ENCODE peak calls at places on chromosomes 6 and 20, in four cellular contexts. Q is HepG2, M is SK-N-SH, V is K562. W is an unnamed sample.
A peak's percentile ranks its signal among the peaks of the same experiment; 100 is the strongest.

GRCh38 chr6:46437671-46438221 is 53.5 kb downstream of the RCAN2 start:
- DNase-seq in M (no peak), Q (no peak), V (peak; percentile 16), W (no peak)

GRCh38 chr20:58665606-58666005 is 14.5 kb downstream of the STX16 start:
- DNase-seq in M (no peak), Q (no peak), V (no peak), W (no peak)

GRCh38 chr6:73722318-73723060 is 26.5 kb downstream of the CD109 start:
- DNase-seq in V (no peak), M (no peak), Q (no peak), W (peak; percentile 46)

GRCh38 chr20:38685853-38686473 is 38.3 kb upstream of the SLC32A1 start:
- DNase-seq in M (no peak), Q (peak; percentile 63), V (peak; percentile 66), W (no peak)

GRCh38 chr6:74573613-74574012 is 632.2 kb downstream of the COL12A1 start:
- DNase-seq in V (no peak), Q (no peak), M (no peak), W (no peak)

GRCh38 chr20:23629017-23629541 is 8.7 kb downstream of the CST3 start:
- DNase-seq in M (no peak), V (peak; percentile 13), Q (peak; percentile 98), W (no peak)

GRCh38 chr6:30882764-30883475 is 1.4 kb upstream of the DDR1 start:
- DNase-seq in V (peak; percentile 59), Q (no peak), M (peak; percentile 33), W (peak; percentile 59)

GRCh38 chr6:6712258-6712978 is 123.9 kb downstream of the LY86 start:
- DNase-seq in M (no peak), V (peak; percentile 92), Q (peak; percentile 83), W (no peak)

GRCh38 chr6:105985816-105986632 is 100.1 kb upstream of the PRDM1 start:
- DNase-seq in V (no peak), Q (no peak), M (peak; percentile 35), W (no peak)

GRCh38 chr6:149225946-149226345 is 91.6 kb upstream of the TAB2 start:
- DNase-seq in M (no peak), V (no peak), Q (no peak), W (no peak)

GRCh38 chr6:17042422-17043147 is 59.3 kb upstream of the STMND1 start:
- DNase-seq in V (no peak), Q (peak; percentile 20), M (peak; percentile 28), W (no peak)

GRCh38 chr6:169981568-169981967 is 230.1 kb downstream of the ERMARD start:
- DNase-seq in M (no peak), V (no peak), Q (no peak), W (no peak)

GRCh38 chr6:12115492-12115891 is 103.4 kb downstream of the HIVEP1 start:
- DNase-seq in M (no peak), V (no peak), Q (no peak), W (no peak)

GRCh38 chr20:40442181-40442963 is 246.7 kb downstream of the MAFB start:
- DNase-seq in V (peak; percentile 2), Q (no peak), M (peak; percentile 30), W (no peak)

GRCh38 chr20:50587291-50587961 is 77.2 kb downstream of the PTPN1 start:
- DNase-seq in V (no peak), Q (no peak), M (no peak), W (no peak)

GRCh38 chr6:99951016-99951805 is 42.8 kb downstream of the MCHR2 start:
- DNase-seq in M (no peak), V (no peak), Q (no peak), W (no peak)

GRCh38 chr6:163354085-163354484 is 60.4 kb upstream of the QKI start:
- DNase-seq in M (no peak), Q (no peak), V (peak; percentile 37), W (no peak)

GRCh38 chr20:50484271-50484976 is 25.8 kb upstream of the PTPN1 start:
- DNase-seq in Q (no peak), V (no peak), M (no peak), W (no peak)

GRCh38 chr6:170212051-170212756 is 78.7 kb downstream of the DLL1 start:
- DNase-seq in Q (no peak), V (no peak), M (no peak), W (no peak)

GRCh38 chr6:119630561-119631192 is 281.1 kb upstream of the MAN1A1 start:
- DNase-seq in M (no peak), V (no peak), Q (no peak), W (no peak)

GRCh38 chr20:14777571-14777970 is 440.2 kb upstream of the FLRT3 start:
- DNase-seq in M (no peak), Q (no peak), V (no peak), W (no peak)

GRCh38 chr6:39754493-39755115 is 29.4 kb upstream of the KIF6 start:
- DNase-seq in V (no peak), Q (no peak), M (no peak), W (no peak)

GRCh38 chr6:43833223-43833995 is 63.4 kb downstream of the VEGFA start:
- DNase-seq in Q (peak; percentile 60), V (no peak), M (peak; percentile 61), W (no peak)

GRCh38 chr6:22041797-22042489 is 254.9 kb downstream of the PRL start:
- DNase-seq in Q (no peak), M (no peak), V (no peak), W (no peak)

GRCh38 chr20:33658929-33659328 is 3.2 kb upstream of the C20orf144 start:
- DNase-seq in M (no peak), Q (no peak), V (no peak), W (no peak)

GRCh38 chr6:3133515-3133914 is 15.0 kb downstream of the BPHL start:
- DNase-seq in Q (no peak), V (no peak), M (no peak), W (no peak)

GRCh38 chr6:3135668-3136297 is 17.3 kb downstream of the BPHL start:
- DNase-seq in M (no peak), Q (peak; percentile 81), V (no peak), W (no peak)

GRCh38 chr6:3137057-3137777 is 18.7 kb downstream of the BPHL start:
- DNase-seq in V (no peak), M (no peak), Q (no peak), W (no peak)

GRCh38 chr6:3138341-3138740 is 19.0 kb downstream of the TUBB2A start:
- DNase-seq in Q (no peak), M (no peak), V (no peak), W (no peak)

GRCh38 chr6:3136361-3136760 is 17.9 kb downstream of the BPHL start:
- DNase-seq in Q (no peak), M (no peak), V (no peak), W (no peak)
- H3K27ac ChIP-seq in Q (peak overlapping the region; percentile 90), M (no peak overlapping the region), V (no peak overlapping the region), W (no peak overlapping the region)

GRCh38 chr6:19749722-19750121 is 87.4 kb upstream of the ID4 start:
- DNase-seq in Q (no peak), M (no peak), V (no peak), W (no peak)
- TF ChIP-seq NFIC in Q (no peak), M (no peak), V (no peak), W (no peak)

GRCh38 chr6:33076406-33076934 is 680 bp downstream of the HLA-DPB1 start:
- DNase-seq in V (no peak), M (no peak), Q (no peak), W (no peak)
- H3K27ac ChIP-seq in V (no peak overlapping the region), M (no peak overlapping the region), Q (no peak overlapping the region), W (peak overlapping the region; percentile 99)

GRCh38 chr6:24522821-24523175 is 28.0 kb downstream of the ALDH5A1 start:
- DNase-seq in Q (no peak), V (no peak), M (no peak), W (no peak)

GRCh38 chr6:24520929-24521546 is 26.3 kb downstream of the ALDH5A1 start:
- DNase-seq in Q (peak; percentile 62), V (peak; percentile 69), M (peak; percentile 63), W (no peak)

GRCh38 chr6:24524329-24524728 is 29.6 kb downstream of the ALDH5A1 start:
- DNase-seq in M (no peak), Q (no peak), V (no peak), W (no peak)

GRCh38 chr6:24524801-24525200 is 30.0 kb downstream of the ALDH5A1 start:
- DNase-seq in Q (peak; percentile 33), V (peak; percentile 57), M (peak; percentile 43), W (no peak)

GRCh38 chr6:24522090-24522820 is 27.5 kb downstream of the ALDH5A1 start:
- DNase-seq in M (no peak), V (peak; percentile 68), Q (no peak), W (peak; percentile 59)
- TF ChIP-seq NFIC in M (no peak), V (no peak), Q (no peak), W (peak; percentile 55)

GRCh38 chr6:151321438-151321837 is 69.9 kb downstream of the ZBTB2 start:
- DNase-seq in M (no peak), Q (no peak), V (no peak), W (no peak)

GRCh38 chr6:151324079-151324825 is 67.1 kb downstream of the ZBTB2 start:
- DNase-seq in M (peak; percentile 81), Q (peak; percentile 69), V (peak; percentile 80), W (peak; percentile 9)

GRCh38 chr6:151322570-151322969 is 68.8 kb downstream of the ZBTB2 start:
- DNase-seq in M (no peak), V (peak; percentile 19), Q (peak; percentile 45), W (no peak)

GRCh38 chr6:151327079-151327478 is 64.3 kb downstream of the ZBTB2 start:
- DNase-seq in Q (no peak), M (no peak), V (no peak), W (no peak)

DNA sequence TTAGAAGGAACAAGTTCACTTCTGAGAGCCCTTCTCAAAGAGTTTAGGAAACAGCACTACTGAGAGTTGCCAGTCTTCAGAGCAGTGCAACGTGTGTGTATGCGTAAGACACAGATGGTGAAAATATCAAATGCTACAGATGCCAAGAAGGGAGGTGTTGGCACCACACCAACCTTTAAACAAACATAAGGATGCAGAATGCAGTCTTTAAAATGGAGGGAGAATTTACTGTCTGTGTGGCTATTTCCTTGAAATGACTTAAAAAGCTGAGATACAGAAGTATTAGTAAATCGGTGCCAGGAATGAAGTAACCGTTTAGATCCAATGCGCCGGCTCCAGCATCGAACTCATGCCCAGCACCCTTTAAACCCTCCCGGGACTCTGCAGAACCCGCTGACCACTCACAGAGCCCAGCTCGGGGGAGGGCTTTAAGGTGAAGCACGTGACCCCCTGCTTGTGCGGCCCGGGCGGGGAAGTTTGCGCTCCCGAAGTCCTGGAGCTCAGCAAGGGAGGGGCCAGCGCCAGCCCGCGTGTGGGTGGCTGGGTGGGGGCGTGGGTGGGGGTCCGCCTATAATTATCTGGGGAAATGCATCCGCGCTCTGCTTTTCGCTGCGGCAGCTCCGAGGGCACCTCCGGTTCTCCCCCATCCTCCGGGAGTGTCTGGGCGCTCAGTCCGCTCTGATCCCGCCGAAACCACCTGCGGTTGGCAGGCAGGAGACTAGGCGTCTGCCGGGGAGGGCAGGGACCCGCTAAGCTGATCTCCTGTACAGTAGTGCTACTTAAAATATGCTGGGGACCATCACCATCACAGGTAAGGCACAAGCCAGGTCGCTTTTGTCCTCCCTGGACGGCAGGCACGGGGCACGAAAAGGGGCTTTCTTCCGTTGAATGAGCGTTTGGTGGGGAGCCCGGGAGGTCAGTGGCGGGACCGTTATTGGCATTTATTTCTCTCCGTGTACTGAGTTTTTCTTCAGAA is 66.0 kb downstream of the ZBTB2 start:
- DNase-seq in V (no peak), Q (peak; percentile 62), M (peak; percentile 80), W (no peak)
- H3K27ac ChIP-seq in V (no peak overlapping the region), Q (no peak overlapping the region), M (peak overlapping the region; percentile 24), W (no peak overlapping the region)

W was measured in GM12878.